ENCODE peak calls at places on chromosomes 3 and 15, in ten cellular contexts. Y is SK-N-SH, T is sigmoid colon, I is endothelial cell of umbilical vein, M is K562, X is breast epithelium, F is spleen, J is HepG2, R is SK-N-MC, K is transverse colon. O is an unnamed sample.

GRCh38 chr15:40340740-40341400 is at the start of gene CCDC9B:
- DNase-seq in Y (peak), T (peak), I (peak), M (peak), X (peak), F (peak), J (peak), R (no peak), K (peak), O (no peak)

GRCh38 chr3:130741946-130742610 is 4.6 kb downstream of the PIK3R4 start:
- DNase-seq in Y (no peak), T (no peak), I (no peak), M (no peak), X (no peak), F (no peak), J (no peak), R (no peak), K (no peak), O (no peak)

GRCh38 chr3:8579943-8580342 is 64.7 kb downstream of the SSUH2 start:
- DNase-seq in Y (no peak), T (no peak), I (no peak), M (no peak), X (no peak), F (no peak), J (no peak), R (no peak), K (no peak), O (no peak)

GRCh38 chr3:23926736-23927135 is 9.8 kb downstream of the RPL15 start:
- DNase-seq in Y (no peak), T (no peak), I (no peak), M (no peak), X (no peak), F (no peak), J (no peak), R (no peak), K (no peak), O (no peak)

GRCh38 chr3:113825090-113825489 is 13.5 kb upstream of the GRAMD1C start:
- DNase-seq in Y (peak), T (no peak), I (peak), M (peak), X (no peak), F (no peak), J (no peak), R (no peak), K (no peak), O (peak)

GRCh38 chr3:27630892-27631291 is 91.2 kb downstream of the EOMES start:
- DNase-seq in Y (no peak), T (no peak), I (no peak), M (no peak), X (no peak), F (no peak), J (no peak), R (no peak), K (no peak), O (no peak)

GRCh38 chr3:130699765-130700164 is 46.9 kb downstream of the PIK3R4 start:
- DNase-seq in Y (no peak), T (no peak), I (peak), M (peak), X (no peak), F (no peak), J (peak), R (peak), K (no peak), O (peak)

GRCh38 chr3:27059489-27059888 is 309.7 kb downstream of the NEK10 start:
- DNase-seq in Y (no peak), T (no peak), I (no peak), M (no peak), X (no peak), F (no peak), J (no peak), R (no peak), K (no peak), O (no peak)

GRCh38 chr15:63860161-63860954 is 26.6 kb upstream of the HERC1 start:
- DNase-seq in Y (no peak), T (no peak), I (no peak), M (peak), X (no peak), F (peak), J (no peak), R (no peak), K (peak), O (no peak)

GRCh38 chr3:149020839-149021252 is 29.5 kb downstream of the GYG1 start:
- DNase-seq in Y (no peak), T (no peak), I (no peak), M (no peak), X (no peak), F (no peak), J (no peak), R (no peak), K (no peak), O (peak)

GRCh38 chr3:135226057-135226456 is 431.0 kb downstream of the EPHB1 start:
- DNase-seq in Y (no peak), T (no peak), I (no peak), M (no peak), X (no peak), F (no peak), J (no peak), R (no peak), K (no peak), O (no peak)

GRCh38 chr3:29241855-29242254 is 39.0 kb upstream of the RBMS3 start:
- DNase-seq in Y (no peak), T (no peak), I (no peak), M (no peak), X (no peak), F (no peak), J (no peak), R (no peak), K (no peak), O (no peak)

GRCh38 chr15:47551559-47551958 is 165.7 kb upstream of the SEMA6D start:
- DNase-seq in Y (no peak), T (no peak), I (no peak), M (no peak), X (no peak), F (no peak), J (no peak), R (no peak), K (no peak), O (no peak)

GRCh38 chr3:45937206-45938042 is 5.8 kb upstream of the CXCR6 start:
- DNase-seq in Y (no peak), T (peak), I (no peak), M (no peak), X (no peak), F (no peak), J (no peak), R (no peak), K (no peak), O (no peak)

GRCh38 chr3:169780738-169781137 is 7.5 kb downstream of the MYNN start:
- DNase-seq in Y (no peak), T (no peak), I (no peak), M (no peak), X (no peak), F (no peak), J (no peak), R (no peak), K (no peak), O (no peak)

GRCh38 chr15:85443593-85444328 is 63.4 kb downstream of the AKAP13 start:
- DNase-seq in Y (no peak), T (no peak), I (peak), M (no peak), X (no peak), F (no peak), J (peak), R (no peak), K (no peak), O (peak)

GRCh38 chr15:86076468-86076867 is 3.2 kb upstream of the AGBL1 start:
- DNase-seq in Y (no peak), T (no peak), I (no peak), M (no peak), X (no peak), F (no peak), J (no peak), R (no peak), K (no peak), O (no peak)

GRCh38 chr3:173622156-173622555 is 224.6 kb downstream of the NLGN1 start:
- DNase-seq in Y (no peak), T (no peak), I (no peak), M (no peak), X (no peak), F (no peak), J (no peak), R (peak), K (no peak), O (no peak)

GRCh38 chr15:57548325-57548724 is 43.4 kb upstream of the MYZAP start:
- DNase-seq in Y (no peak), T (no peak), I (no peak), M (no peak), X (no peak), F (no peak), J (peak), R (no peak), K (no peak), O (no peak)

GRCh38 chr3:179796421-179796820 is 143.6 kb downstream of the USP13 start:
- DNase-seq in Y (no peak), T (no peak), I (no peak), M (no peak), X (no peak), F (no peak), J (no peak), R (no peak), K (no peak), O (no peak)

GRCh38 chr3:62368705-62369475 is 4.5 kb downstream of the FEZF2 start:
- DNase-seq in Y (peak), T (no peak), I (no peak), M (no peak), X (no peak), F (no peak), J (no peak), R (no peak), K (no peak), O (peak)

GRCh38 chr3:62367735-62368704 is 5.3 kb downstream of the FEZF2 start:
- DNase-seq in Y (peak), T (no peak), I (no peak), M (no peak), X (no peak), F (no peak), J (no peak), R (no peak), K (no peak), O (peak)

GRCh38 chr3:62366093-62366419 is 7.3 kb downstream of the FEZF2 start:
- DNase-seq in Y (no peak), T (no peak), I (no peak), M (no peak), X (no peak), F (no peak), J (no peak), R (no peak), K (no peak), O (no peak)

GRCh38 chr3:62363275-62363674 is 10.1 kb downstream of the FEZF2 start:
- DNase-seq in Y (no peak), T (no peak), I (no peak), M (no peak), X (no peak), F (no peak), J (no peak), R (no peak), K (no peak), O (no peak)

DNA sequence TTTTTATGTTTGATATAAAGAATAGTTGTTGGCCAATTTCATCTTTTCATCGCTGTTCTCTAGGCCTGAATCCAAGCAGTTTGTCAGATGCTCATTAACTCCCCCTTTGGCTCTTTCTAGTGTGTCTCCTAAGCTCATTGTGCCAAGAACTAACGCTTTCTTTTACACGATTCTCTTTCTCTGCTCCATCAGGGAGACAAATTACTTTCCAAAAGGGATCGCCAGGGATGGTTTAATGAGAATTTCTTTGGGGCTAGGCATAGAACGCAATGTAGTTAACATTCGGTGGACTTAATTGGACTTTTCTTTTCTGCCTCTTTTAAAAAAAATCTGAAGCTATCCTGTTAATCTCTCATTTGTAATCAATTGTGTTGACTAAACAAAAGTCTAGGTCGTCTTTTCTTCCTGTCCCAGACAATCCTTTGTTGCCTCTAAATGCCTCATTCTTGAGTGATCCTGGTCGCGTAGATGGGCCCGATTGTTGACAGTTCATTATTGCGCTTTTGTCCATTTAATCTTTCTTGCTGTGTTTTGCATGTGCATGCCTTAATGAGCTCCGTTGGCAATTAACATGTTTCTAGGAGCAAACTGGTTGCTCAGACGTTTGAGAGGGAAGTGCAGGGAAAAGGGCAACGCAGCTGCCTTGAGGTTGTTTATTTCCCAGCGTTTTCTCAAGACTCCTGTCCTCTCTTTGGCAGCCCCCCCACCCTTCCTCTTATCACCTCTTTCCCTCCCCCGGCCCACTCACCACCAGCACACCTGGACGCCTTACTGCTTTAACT is 7.8 kb downstream of the FEZF2 start:
- DNase-seq in Y (no peak), T (no peak), I (no peak), M (no peak), X (no peak), F (no peak), J (no peak), R (no peak), K (no peak), O (peak)
- H3K4me3 ChIP-seq in Y (no peak), T (no peak), I (no peak), M (no peak), X (no peak), F (no peak), J (no peak), R (no peak), K (no peak), O (peak)

GRCh38 chr15:81338422-81339007 is 14.6 kb upstream of the STARD5 start:
- DNase-seq in Y (no peak), T (peak), I (peak), M (no peak), X (no peak), F (no peak), J (no peak), R (no peak), K (no peak), O (no peak)
- TF ChIP-seq POLR2AphosphoS5 in Y (peak), T (peak), I (no peak), M (no peak), X (peak), F (no peak), J (no peak), R (no peak), K (peak), O (no peak)

GRCh38 chr15:101242160-101242998 is 9.5 kb downstream of the CHSY1 start:
- DNase-seq in Y (no peak), T (no peak), I (no peak), M (no peak), X (no peak), F (peak), J (no peak), R (no peak), K (peak), O (no peak)
- H3K4me3 ChIP-seq in Y (no peak), T (no peak), I (no peak), M (no peak), X (no peak), F (peak), J (no peak), R (no peak), K (no peak), O (no peak)

DNA sequence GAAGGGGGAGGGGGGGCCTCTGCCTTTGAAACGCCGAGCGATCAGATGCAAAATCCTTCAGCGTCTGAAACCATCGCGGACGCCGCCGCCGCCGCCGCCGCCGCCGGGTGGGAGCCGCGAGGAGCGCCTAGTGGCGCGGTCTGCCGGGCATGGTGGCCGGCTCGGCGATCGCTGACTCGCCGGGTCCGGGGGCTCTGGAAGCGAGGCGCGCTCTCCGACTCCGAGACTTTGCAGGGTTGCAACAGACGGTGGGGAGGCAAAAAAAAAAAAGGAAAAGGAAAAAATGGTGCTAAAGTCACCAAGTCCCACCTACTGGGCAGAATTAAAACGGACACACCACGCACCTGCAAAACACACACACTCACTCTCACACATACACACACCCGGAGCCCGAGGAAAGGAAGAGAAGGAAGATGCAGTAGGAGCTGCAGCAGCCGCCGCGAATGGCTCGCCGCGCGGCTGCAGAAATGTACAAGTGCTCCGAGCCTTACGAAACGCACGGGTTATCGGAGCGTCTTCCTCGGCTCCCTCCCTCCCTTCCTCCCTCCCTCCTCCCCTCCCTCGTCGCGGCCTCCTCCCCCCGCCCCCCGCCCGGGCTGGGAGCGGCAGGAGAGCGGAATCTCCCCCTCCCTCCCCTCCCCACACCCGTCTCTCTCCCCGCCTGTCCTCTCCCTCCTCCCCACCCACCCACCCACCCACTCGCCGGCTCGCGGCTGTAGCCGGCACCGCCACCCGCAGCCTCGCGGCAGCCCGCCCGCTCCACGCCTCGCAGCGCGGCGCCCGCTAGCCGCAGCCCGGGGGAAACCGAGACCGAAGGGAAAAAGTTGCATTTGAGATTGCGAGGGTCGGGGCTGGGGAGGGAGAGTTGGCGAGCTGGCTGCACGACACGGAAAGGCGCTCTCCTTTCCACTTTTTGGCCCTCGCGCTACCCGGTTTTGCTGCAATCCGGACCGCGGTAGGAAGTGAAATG is at the start of gene NTRK3:
- DNase-seq in Y (peak), T (no peak), I (peak), M (no peak), X (no peak), F (no peak), J (no peak), R (no peak), K (no peak), O (peak)
- TF ChIP-seq POLR2AphosphoS5 in Y (no peak), T (no peak), I (no peak), M (no peak), X (no peak), F (no peak), J (no peak), R (no peak), K (no peak), O (no peak)

GRCh38 chr3:79765854-79766253 is 1.9 kb downstream of the ROBO1 start:
- DNase-seq in Y (peak), T (no peak), I (no peak), M (no peak), X (no peak), F (no peak), J (no peak), R (no peak), K (no peak), O (peak)

GRCh38 chr3:79769234-79769633 is 1.4 kb upstream of the ROBO1 start:
- DNase-seq in Y (no peak), T (no peak), I (no peak), M (no peak), X (no peak), F (no peak), J (no peak), R (no peak), K (no peak), O (peak)

GRCh38 chr3:79767194-79767952 is 425 bp downstream of the ROBO1 start:
- DNase-seq in Y (peak), T (no peak), I (peak), M (no peak), X (no peak), F (no peak), J (no peak), R (no peak), K (no peak), O (peak)

GRCh38 chr3:79767953-79768282 is at the start of gene ROBO1:
- DNase-seq in Y (peak), T (no peak), I (no peak), M (no peak), X (no peak), F (no peak), J (no peak), R (no peak), K (no peak), O (peak)

DNA sequence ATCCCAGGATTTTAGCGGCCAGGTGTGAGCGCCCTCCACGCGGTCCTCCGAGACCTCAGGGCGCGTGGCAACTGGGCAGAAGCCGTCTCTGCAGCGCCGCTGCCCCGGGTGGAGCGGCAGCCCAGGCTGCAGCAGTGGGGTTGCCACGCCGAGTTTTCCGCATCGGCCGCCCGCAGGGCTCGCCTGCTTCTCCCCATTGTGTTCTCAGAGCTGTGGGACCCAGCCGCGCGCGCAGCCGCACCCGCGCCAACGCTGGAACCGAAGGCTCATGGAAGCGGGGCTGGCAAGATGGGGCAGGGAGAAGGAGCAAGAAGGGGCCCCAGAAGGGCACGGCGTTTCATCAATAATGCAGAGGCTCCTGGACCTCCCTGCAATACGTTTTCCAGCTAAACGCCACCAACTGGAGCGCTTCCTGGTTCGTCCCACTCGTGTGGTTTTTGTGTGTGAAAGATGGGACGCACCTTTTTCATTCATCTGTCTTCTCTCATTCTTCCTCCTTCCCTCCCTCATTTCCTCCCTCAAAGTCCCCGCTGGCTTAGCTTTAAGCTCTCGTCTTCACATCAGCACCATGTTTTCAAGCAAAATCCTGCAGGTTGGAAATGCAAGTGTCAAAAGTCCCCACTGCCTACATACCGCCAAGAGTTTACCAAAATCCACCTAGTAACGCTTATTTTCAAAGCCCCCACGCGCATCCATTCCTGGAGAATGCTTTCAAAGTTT is 1.2 kb downstream of the ROBO1 start:
- DNase-seq in Y (peak), T (no peak), I (peak), M (no peak), X (no peak), F (no peak), J (no peak), R (no peak), K (no peak), O (peak)
- H3K4me3 ChIP-seq in Y (peak), T (peak), I (peak), M (no peak), X (no peak), F (no peak), J (no peak), R (peak), K (no peak), O (peak)

DNA sequence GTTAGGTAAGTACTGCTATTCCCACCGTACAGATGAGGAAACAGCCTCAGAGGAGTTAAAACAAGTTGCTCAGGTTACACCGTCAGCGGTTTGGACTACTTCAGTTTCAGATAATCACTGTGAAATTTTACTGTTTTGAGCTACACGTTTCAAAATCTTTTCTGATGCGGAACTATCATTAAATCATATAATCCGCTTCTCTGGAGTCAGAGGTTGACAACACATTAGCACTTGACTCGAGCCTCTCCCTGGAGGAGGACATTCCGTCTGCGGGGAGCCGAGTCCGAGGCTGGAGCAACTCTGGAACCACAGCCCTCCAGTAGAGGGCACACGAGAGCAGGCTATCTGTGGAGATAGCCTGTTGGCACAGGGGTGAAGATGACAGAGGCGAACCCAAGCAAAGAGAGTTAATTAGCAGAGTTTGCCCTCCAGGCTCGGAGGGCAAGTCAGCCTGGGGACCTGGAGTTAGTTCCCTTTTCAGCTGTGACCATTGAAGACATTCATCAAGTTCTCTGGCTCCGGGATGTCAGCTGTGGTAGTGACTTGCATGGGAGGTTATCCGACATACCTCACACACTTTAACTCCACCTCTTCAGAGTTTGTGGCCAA is 131.2 kb downstream of the IGF1R start:
- DNase-seq in Y (peak), T (peak), I (peak), M (peak), X (peak), F (peak), J (peak), R (no peak), K (peak), O (peak)
- TF ChIP-seq POLR2AphosphoS5 in Y (no peak), T (no peak), I (no peak), M (no peak), X (peak), F (peak), J (no peak), R (no peak), K (peak), O (no peak)

O was measured in GM23338.